ENCODE peak calls at places on chromosomes 4 and X, in four cellular contexts. S, T, J and A are unnamed samples.

GRCh38 chrX:21738950-21739287 is 19.0 kb downstream of the SMPX start:
- DNase-seq in S (no peak), T (no peak), J (no peak), A (no peak)

GRCh38 chrX:10549280-10549679 is 71.1 kb downstream of the MID1 start:
- DNase-seq in S (no peak), T (no peak), J (no peak), A (no peak)

GRCh38 chr4:54169176-54169575 is 59.9 kb upstream of the PDGFRA start:
- DNase-seq in S (no peak), T (no peak), J (no peak), A (no peak)

GRCh38 chrX:2767631-2768455 is 16.0 kb downstream of the XG start:
- DNase-seq in S (no peak), T (no peak), J (no peak), A (peak; percentile 72)

GRCh38 chrX:103488332-103488731 is 31.0 kb downstream of the RAB40A start:
- DNase-seq in S (no peak), T (no peak), J (no peak), A (no peak)

GRCh38 chr4:152100378-152101201 is 339.8 kb upstream of the GATB start:
- DNase-seq in S (no peak), T (peak; percentile 61), J (no peak), A (no peak)

GRCh38 chr4:110130578-110131358 is 67.6 kb downstream of the ELOVL6 start:
- DNase-seq in S (no peak), T (no peak), J (no peak), A (no peak)

GRCh38 chrX:134760671-134761070 is 102.4 kb upstream of the PLAC1 start:
- DNase-seq in S (no peak), T (no peak), J (no peak), A (no peak)

GRCh38 chr4:106583567-106583966 is 215.0 kb upstream of the GIMD1 start:
- DNase-seq in S (no peak), T (no peak), J (peak; percentile 94), A (no peak)

GRCh38 chr4:137390141-137390540 is 142.2 kb downstream of the PCDH18 start:
- DNase-seq in S (no peak), T (no peak), J (no peak), A (no peak)

GRCh38 chr4:6321361-6321760 is 51.7 kb downstream of the WFS1 start:
- DNase-seq in S (no peak), T (no peak), J (no peak), A (no peak)

GRCh38 chrX:136689441-136689840 is 41.5 kb downstream of the CD40LG start:
- DNase-seq in S (no peak), T (peak; percentile 13), J (no peak), A (no peak)

GRCh38 chr4:2432991-2433530 is 14.3 kb downstream of the CFAP99 start:
- DNase-seq in S (no peak), T (no peak), J (no peak), A (peak; percentile 55)

GRCh38 chr4:100742045-100742444 is 224.2 kb upstream of the EMCN start:
- DNase-seq in S (no peak), T (peak; percentile 57), J (no peak), A (no peak)

GRCh38 chr4:20506827-20507226 is 193.4 kb upstream of the PACRGL start:
- DNase-seq in S (no peak), T (no peak), J (peak; percentile 72), A (no peak)

GRCh38 chr4:6910340-6910959 is 824 bp downstream of the TBC1D14 start:
- DNase-seq in S (no peak), T (no peak), J (no peak), A (no peak)

GRCh38 chr4:56783986-56784385 is 37.5 kb downstream of the SPINK2 start:
- DNase-seq in S (no peak), T (no peak), J (no peak), A (no peak)

GRCh38 chrX:46642145-46642544 is 68.6 kb downstream of the CHST7 start:
- DNase-seq in S (no peak), T (peak; percentile 47), J (no peak), A (no peak)

GRCh38 chrX:55450259-55450658 is 1.7 kb upstream of the MAGEH1 start:
- DNase-seq in S (no peak), T (peak; percentile 0), J (no peak), A (no peak)

GRCh38 chr4:5863461-5864113 is 29.3 kb downstream of the CRMP1 start:
- DNase-seq in S (no peak), T (peak; percentile 15), J (peak; percentile 80), A (no peak)

GRCh38 chr4:24794916-24795665 is at the start of gene SOD3:
- DNase-seq in S (peak; percentile 90), T (no peak), J (no peak), A (peak; percentile 90)

GRCh38 chr4:144174401-144175067 is 34.0 kb upstream of the GYPA start:
- DNase-seq in S (no peak), T (peak; percentile 68), J (peak; percentile 13), A (no peak)

GRCh38 chrX:123392921-123393320 is 208.8 kb downstream of the GRIA3 start:
- DNase-seq in S (no peak), T (no peak), J (no peak), A (no peak)

GRCh38 chr4:71231073-71231752 is 107.6 kb upstream of the SLC4A4 start:
- DNase-seq in S (peak; percentile 84), T (no peak), J (no peak), A (peak; percentile 93)

GRCh38 chr4:76748649-76749048 is 149.3 kb downstream of the SOWAHB start:
- DNase-seq in S (no peak), T (peak; percentile 75), J (no peak), A (no peak)

GRCh38 chr4:122762520-122762919 is 30.0 kb downstream of the BBS12 start:
- DNase-seq in S (no peak), T (peak; percentile 32), J (no peak), A (no peak)

GRCh38 chr4:13922873-13923645 is 295.5 kb upstream of the BOD1L1 start:
- DNase-seq in S (no peak), T (no peak), J (no peak), A (no peak)

GRCh38 chr4:118327554-118328241 is 25.1 kb downstream of the PRSS12 start:
- DNase-seq in S (no peak), T (no peak), J (no peak), A (no peak)

GRCh38 chr4:135354876-135355275 is 1153.3 kb upstream of the PABPC4L start:
- DNase-seq in S (no peak), T (no peak), J (no peak), A (no peak)

GRCh38 chrX:108945883-108946523 is 209.6 kb upstream of the IRS4 start:
- DNase-seq in S (no peak), T (no peak), J (no peak), A (no peak)